ENCODE peak calls at places on chromosome 5, in seven cellular contexts. S is left colon; K is GM12891; F is WERI-Rb-1; U is GM13976; M is EL; I is stimulated activated CD4-positive, alpha-beta T cell treated with anti-CD3 and anti-CD28 coated beads, Interleukin-15, amount 100 ng/mL, for 1 hour. Z is an unnamed sample.

GRCh38 chr5:522899-523657 is 1.2 kb downstream of the SLC9A3 start:
- DNase-seq in F (peak; percentile 52), I (no peak), M (no peak), U (no peak), S (no peak), K (no peak), Z (no peak)

GRCh38 chr5:157530226-157530972 is 45.2 kb downstream of the ADAM19 start:
- DNase-seq in S (no peak), K (no peak), I (no peak), F (no peak), U (no peak), M (no peak), Z (no peak)

GRCh38 chr5:179836225-179837019 is 15.7 kb downstream of the SQSTM1 start:
- DNase-seq in K (no peak), M (peak; percentile 36), I (peak; percentile 48), F (no peak), U (peak; percentile 63), S (no peak), Z (peak; percentile 56)

GRCh38 chr5:17395516-17395915 is 102.5 kb upstream of the TAF11L2 start:
- DNase-seq in K (no peak), U (no peak), I (no peak), F (no peak), M (no peak), S (no peak), Z (no peak)

GRCh38 chr5:109997191-109997590 is 307.5 kb downstream of the MAN2A1 start:
- DNase-seq in F (no peak), U (no peak), S (no peak), K (no peak), M (no peak), I (no peak), Z (no peak)

GRCh38 chr5:6525910-6526309 is 77.3 kb downstream of the UBE2QL1 start:
- DNase-seq in K (peak; percentile 35), F (peak; percentile 84), I (no peak), S (no peak), M (peak; percentile 38), U (peak; percentile 78), Z (peak; percentile 32)

GRCh38 chr5:119388619-119389190 is 32.9 kb downstream of the TNFAIP8 start:
- DNase-seq in U (no peak), M (no peak), I (no peak), S (no peak), F (no peak), K (no peak), Z (no peak)

GRCh38 chr5:142717582-142718215 is 31.8 kb upstream of the FGF1 start:
- DNase-seq in U (peak; percentile 38), I (no peak), M (peak; percentile 76), F (peak; percentile 23), K (no peak), S (no peak), Z (peak; percentile 75)

GRCh38 chr5:152514827-152515397 is 109.8 kb upstream of the NMUR2 start:
- DNase-seq in S (no peak), M (peak; percentile 25), K (no peak), F (no peak), U (no peak), I (no peak), Z (peak; percentile 35)

GRCh38 chr5:122921826-122922225 is 76.4 kb downstream of the SNX24 start:
- DNase-seq in U (no peak), F (no peak), I (no peak), K (no peak), M (peak; percentile 10), S (no peak), Z (no peak)

GRCh38 chr5:127875235-127876021 is 172.2 kb downstream of the CCDC192 start:
- DNase-seq in K (no peak), M (peak; percentile 53), U (peak; percentile 35), I (peak; percentile 2), S (peak; percentile 54), F (peak; percentile 74), Z (peak; percentile 68)

GRCh38 chr5:5967373-5967772 is 411.0 kb downstream of the MED10 start:
- DNase-seq in U (no peak), S (no peak), F (no peak), I (no peak), K (no peak), M (no peak), Z (no peak)

GRCh38 chr5:160369990-160370712 is at the start of gene C1QTNF2:
- DNase-seq in S (peak; percentile 74), F (no peak), M (peak; percentile 76), K (no peak), I (no peak), U (no peak), Z (peak; percentile 61)

GRCh38 chr5:122779451-122779850 is 4.6 kb downstream of the SNX2 start:
- DNase-seq in I (no peak), M (no peak), S (no peak), U (no peak), K (no peak), F (no peak), Z (peak; percentile 20)

GRCh38 chr5:93736284-93736683 is 5.1 kb downstream of the POU5F2 start:
- DNase-seq in U (no peak), F (no peak), S (no peak), K (no peak), M (no peak), I (no peak), Z (peak; percentile 66)

GRCh38 chr5:20694121-20694520 is 706.1 kb upstream of the CDH18 start:
- DNase-seq in I (no peak), S (no peak), F (no peak), K (no peak), U (no peak), M (no peak), Z (peak; percentile 3)

GRCh38 chr5:151670953-151671636 is 15.6 kb downstream of the SPARC start:
- DNase-seq in F (no peak), S (no peak), K (no peak), I (no peak), M (peak; percentile 60), U (no peak), Z (peak; percentile 66)

GRCh38 chr5:58106754-58107410 is 353.0 kb downstream of the PLK2 start:
- DNase-seq in S (no peak), F (no peak), I (no peak), M (no peak), K (no peak), U (no peak), Z (no peak)

GRCh38 chr5:179866241-179867078 is 7.8 kb upstream of the MRNIP start:
- DNase-seq in U (no peak), M (no peak), K (peak; percentile 71), I (no peak), F (no peak), S (no peak), Z (peak; percentile 6)

GRCh38 chr5:86665984-86666760 is 48.4 kb downstream of the COX7C start:
- DNase-seq in F (no peak), K (no peak), I (no peak), M (no peak), S (peak; percentile 39), U (no peak), Z (no peak)

GRCh38 chr5:27682600-27682999 is 644.2 kb upstream of the CDH9 start:
- DNase-seq in I (no peak), S (no peak), F (peak; percentile 48), U (no peak), K (no peak), M (no peak), Z (no peak)

GRCh38 chr5:111227805-111228204 is 3.6 kb downstream of the CAMK4 start:
- DNase-seq in M (peak; percentile 35), U (no peak), F (no peak), I (no peak), K (no peak), S (peak; percentile 19), Z (peak; percentile 25)

GRCh38 chr5:154191467-154192261 is 1.1 kb downstream of the GALNT10 start:
- DNase-seq in K (no peak), F (no peak), M (peak; percentile 50), S (no peak), I (no peak), U (no peak), Z (peak; percentile 44)

GRCh38 chr5:76273491-76273890 is 129.6 kb upstream of the IQGAP2 start:
- DNase-seq in F (no peak), I (no peak), U (no peak), S (peak; percentile 34), K (no peak), M (no peak), Z (no peak)

GRCh38 chr5:179308563-179309382 is 36.5 kb downstream of the ADAMTS2 start:
- DNase-seq in S (no peak), M (no peak), K (no peak), I (no peak), F (no peak), U (no peak), Z (no peak)

GRCh38 chr5:124512236-124512635 is 234.2 kb downstream of the ZNF608 start:
- DNase-seq in I (no peak), M (no peak), F (no peak), U (no peak), S (no peak), K (no peak), Z (peak; percentile 19)

GRCh38 chr5:98214240-98215051 is 559.0 kb upstream of the RGMB start:
- DNase-seq in K (no peak), F (no peak), U (no peak), I (no peak), M (peak; percentile 64), S (no peak), Z (peak; percentile 79)

GRCh38 chr5:8953911-8954310 is 592.0 kb downstream of the SEMA5A start:
- DNase-seq in I (no peak), F (no peak), K (no peak), M (no peak), U (no peak), S (no peak), Z (peak; percentile 3)

GRCh38 chr5:163649522-163649921 is 144.1 kb downstream of the MAT2B start:
- DNase-seq in U (no peak), S (no peak), K (no peak), M (peak; percentile 33), I (no peak), F (peak; percentile 10), Z (peak; percentile 85)

GRCh38 chr5:56003633-56004032 is 8.9 kb upstream of the IL6ST start:
- DNase-seq in I (no peak), K (no peak), U (no peak), F (no peak), M (no peak), S (no peak), Z (peak; percentile 79)

Z was measured in fibroblast of mammary gland.